ENCODE peak calls at places on chromosomes 12 and 14, in five cellular contexts. S is AG04450, Q is GM23338, W is heart right ventricle, O is HFF-Myc. Y is an unnamed sample.

GRCh38 chr12:46383654-46384450 is 11.3 kb upstream of the SLC38A2 start:
- DNase-seq in Q (peak; percentile 53), S (peak; percentile 95), O (no peak), W (peak; percentile 94), Y (peak; percentile 71)

GRCh38 chr14:69615471-69616407 is 4.3 kb downstream of the SUSD6 start:
- DNase-seq in W (no peak), S (peak; percentile 45), Q (no peak), O (peak; percentile 71), Y (no peak)

GRCh38 chr14:99253890-99254289 is 18.1 kb downstream of the BCL11B start:
- DNase-seq in Q (no peak), S (no peak), O (no peak), W (no peak), Y (no peak)

GRCh38 chr12:67661311-67662011 is 12.9 kb downstream of the DYRK2 start:
- DNase-seq in S (no peak), O (peak; percentile 90), W (no peak), Q (no peak), Y (no peak)

GRCh38 chr14:68497016-68497415 is 295.9 kb downstream of the ZFP36L1 start:
- DNase-seq in O (no peak), S (no peak), Q (no peak), W (no peak), Y (no peak)

GRCh38 chr12:102680296-102680695 is 199.9 kb upstream of the IGF1 start:
- DNase-seq in W (no peak), Q (no peak), O (no peak), S (no peak), Y (no peak)

GRCh38 chr14:105844047-105844630 is 317.8 kb downstream of the TMEM121 start:
- DNase-seq in O (no peak), W (no peak), S (no peak), Q (no peak), Y (no peak)

GRCh38 chr14:103361868-103362267 is 23.3 kb upstream of the MARK3 start:
- DNase-seq in Q (no peak), S (peak; percentile 85), O (peak; percentile 77), W (no peak), Y (no peak)

GRCh38 chr12:104602426-104602825 is 145.7 kb downstream of the CHST11 start:
- DNase-seq in W (no peak), S (no peak), O (no peak), Q (no peak), Y (no peak)

GRCh38 chr12:132314516-132315233 is 14.7 kb downstream of the GALNT9 start:
- DNase-seq in Q (no peak), S (no peak), W (no peak), O (no peak), Y (no peak)

GRCh38 chr12:84912191-84913142 is at the start of gene SLC6A15:
- DNase-seq in Q (peak; percentile 87), W (no peak), S (no peak), O (peak; percentile 49), Y (peak; percentile 94)

GRCh38 chr14:91265404-91265803 is 20.9 kb upstream of the GPR68 start:
- DNase-seq in Q (no peak), W (no peak), S (no peak), O (no peak), Y (no peak)

GRCh38 chr14:74649167-74649566 is 37.1 kb upstream of the LTBP2 start:
- DNase-seq in Q (no peak), O (no peak), W (no peak), S (no peak), Y (no peak)

GRCh38 chr12:50986961-50987737 is 34.8 kb downstream of the HIGD1C start:
- DNase-seq in Q (peak; percentile 83), O (peak; percentile 73), S (peak; percentile 32), W (no peak), Y (peak; percentile 47)

GRCh38 chr12:22974865-22975264 is 349.9 kb downstream of the ETNK1 start:
- DNase-seq in S (peak; percentile 66), O (peak; percentile 39), Q (no peak), W (no peak), Y (no peak)

GRCh38 chr12:26338574-26339572 is 143.5 kb downstream of the SSPN start:
- DNase-seq in O (no peak), Q (no peak), W (no peak), S (no peak), Y (no peak)

GRCh38 chr14:58280954-58281787 is 17.2 kb upstream of the ARID4A start:
- DNase-seq in O (peak; percentile 81), W (no peak), S (peak; percentile 65), Q (no peak), Y (no peak)

GRCh38 chr14:24880689-24881088 is 169.3 kb downstream of the STXBP6 start:
- DNase-seq in S (no peak), W (no peak), Q (no peak), O (no peak), Y (no peak)

GRCh38 chr14:102231476-102232347 is 73.3 kb downstream of the MOK start:
- DNase-seq in O (no peak), Q (no peak), W (no peak), S (no peak), Y (no peak)

GRCh38 chr12:113043240-113043639 is 13.3 kb upstream of the DTX1 start:
- DNase-seq in S (no peak), O (no peak), Q (no peak), W (no peak), Y (peak; percentile 91)

GRCh38 chr12:96198970-96199369 is 4.8 kb downstream of the ELK3 start:
- DNase-seq in S (peak; percentile 69), O (peak; percentile 52), Q (no peak), W (no peak), Y (no peak)

GRCh38 chr14:50109342-50109741 is 7.0 kb downstream of the VCPKMT start:
- DNase-seq in S (peak; percentile 10), O (no peak), Q (peak; percentile 67), W (no peak), Y (no peak)

GRCh38 chr12:34606749-34607519 is 584.6 kb downstream of the ALG10 start:
- DNase-seq in O (no peak), S (no peak), W (no peak), Q (no peak), Y (no peak)

GRCh38 chr12:81395431-81395830 is 317.6 kb downstream of the ACSS3 start:
- DNase-seq in Q (no peak), W (no peak), S (no peak), O (no peak), Y (no peak)

GRCh38 chr14:74018029-74018703 is 922 bp downstream of the ENTPD5 start:
- DNase-seq in W (no peak), Q (no peak), O (no peak), S (no peak), Y (no peak)

GRCh38 chr12:74552201-74552600 is 14.6 kb downstream of the ATXN7L3B start:
- DNase-seq in O (no peak), S (no peak), Q (peak; percentile 37), W (no peak), Y (no peak)
- TF ChIP-seq CTCF in O (no peak), S (no peak), Q (peak; percentile 43), W (no peak), Y (no peak)

DNA sequence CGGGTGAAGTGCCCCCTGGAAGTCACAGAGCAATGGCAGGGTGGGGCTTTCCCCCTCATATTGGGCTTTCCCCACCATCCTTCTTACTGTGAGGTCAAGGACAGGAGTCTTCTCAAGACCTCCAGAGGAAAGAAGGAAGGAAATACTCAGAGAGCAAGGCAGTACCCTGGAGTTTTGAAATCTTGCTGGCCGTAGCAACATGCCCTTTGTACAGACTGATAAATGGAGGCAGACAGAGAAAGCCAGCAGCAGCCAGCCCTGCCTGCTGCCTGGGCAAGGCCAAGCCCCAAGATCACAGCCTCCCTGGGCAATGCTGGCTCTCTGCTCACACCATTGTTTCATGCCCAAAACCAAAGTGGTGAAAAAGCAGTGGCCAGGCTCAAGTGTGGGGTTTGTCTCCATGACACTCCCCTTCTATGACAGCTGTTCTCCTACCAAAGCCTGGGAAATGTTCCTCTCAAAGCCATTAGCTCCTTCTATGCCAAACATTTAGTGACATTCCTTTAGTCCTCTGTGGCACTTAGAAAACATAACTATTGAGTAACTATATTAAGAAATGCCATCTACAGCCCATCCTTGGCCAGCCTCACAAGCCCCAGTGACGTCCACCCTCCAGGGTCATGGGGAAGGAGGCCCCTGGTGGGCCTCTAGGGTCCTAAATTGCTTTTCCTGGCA is 13.2 kb upstream of the ITPK1 start:
- DNase-seq in Q (no peak), S (no peak), O (no peak), W (no peak), Y (no peak)
- H3K4me3 ChIP-seq in Q (no peak overlapping the region), S (no peak overlapping the region), O (no peak overlapping the region), W (no peak overlapping the region), Y (no peak overlapping the region)

DNA sequence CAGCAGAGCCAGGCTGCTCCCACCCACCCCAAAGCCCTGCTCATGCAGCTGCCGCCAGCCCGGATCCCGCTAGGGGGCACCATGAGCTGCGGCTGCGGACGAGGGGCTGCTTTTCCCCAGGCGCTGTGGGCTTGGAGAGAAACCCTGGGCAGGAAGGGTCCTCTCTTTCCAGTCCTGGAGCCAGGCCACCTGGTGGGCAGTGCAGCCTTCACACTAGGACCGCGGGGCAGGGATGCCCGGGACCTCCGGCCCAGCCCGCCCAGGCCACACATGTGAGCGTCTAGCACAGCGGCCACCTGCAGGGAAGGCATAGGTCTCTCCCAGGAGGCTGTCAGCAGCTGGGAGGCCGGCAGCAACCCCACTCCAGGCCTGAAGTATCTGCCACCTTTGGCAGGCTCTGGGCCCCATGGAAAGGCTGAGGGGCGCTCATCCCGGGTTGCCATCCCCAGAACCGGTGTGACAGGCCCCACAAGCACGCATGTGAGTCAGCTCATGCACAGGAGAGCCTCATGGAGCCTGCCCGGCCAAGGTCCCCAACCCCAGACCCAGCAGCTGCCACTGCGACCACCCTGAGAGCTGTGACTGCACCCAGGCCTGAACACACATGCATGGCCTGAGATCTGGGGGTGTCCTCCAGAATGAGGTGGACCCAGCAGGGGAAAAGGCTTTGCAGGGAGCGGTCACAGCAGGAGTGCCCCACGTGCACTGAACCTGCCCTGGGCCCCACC is 280.0 kb upstream of the RTL1 start:
- DNase-seq in Q (peak; percentile 87), W (no peak), O (no peak), S (no peak), Y (peak; percentile 28)
- TF ChIP-seq CTCF in Q (peak; percentile 71), W (peak; percentile 15), O (no peak), S (peak; percentile 39), Y (peak; percentile 70)

DNA sequence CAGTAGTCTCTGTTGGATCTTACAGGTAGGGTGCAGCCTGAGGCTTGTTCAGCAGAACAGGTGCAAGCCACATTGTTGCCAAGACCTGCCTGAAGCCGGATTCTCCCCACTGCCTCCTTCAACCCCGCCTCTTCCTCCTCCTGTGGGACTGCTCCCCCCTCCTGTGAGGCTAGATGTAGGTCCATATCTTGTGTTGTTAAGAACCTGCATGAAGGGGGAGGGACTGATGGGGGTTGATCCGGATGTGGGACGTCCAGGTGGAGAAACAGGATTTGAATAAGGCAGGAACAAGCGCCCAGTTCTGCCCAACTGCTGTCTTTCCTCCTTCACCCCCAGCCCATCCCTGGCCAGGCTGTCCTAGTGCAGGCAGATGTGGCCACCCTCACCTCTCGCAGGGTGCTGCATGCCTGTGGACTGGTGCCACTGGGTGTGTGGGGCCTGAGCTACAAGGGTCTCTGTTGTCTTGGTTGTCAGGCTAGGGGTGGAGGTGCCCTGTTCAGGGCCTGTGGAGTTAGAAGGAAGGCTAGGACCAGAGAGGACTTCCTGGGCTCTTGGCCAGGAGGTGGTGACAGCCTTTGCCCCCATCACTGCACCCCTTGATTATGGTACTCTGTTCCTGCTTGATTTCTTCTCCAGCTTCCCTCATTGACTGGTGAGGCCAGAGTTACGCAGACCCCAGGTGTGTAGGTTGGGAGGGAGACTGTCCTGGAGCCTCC is 1.4 kb downstream of the NR4A1 start:
- DNase-seq in S (no peak), Q (peak; percentile 30), O (no peak), W (no peak), Y (no peak)
- H3K4me3 ChIP-seq in S (peak overlapping the region; percentile 79), Q (no peak overlapping the region), O (peak overlapping the region; percentile 55), W (peak overlapping the region; percentile 66), Y (no peak overlapping the region)